ENCODE peak calls at places on chromosomes 13 and 19, in five cellular contexts. K, F, E, O and U are unnamed samples.

GRCh38 chr19:49676136-49676689 is 858 bp upstream of the PRMT1 start:
- DNase-seq in K (peak), F (no peak), E (peak), O (peak), U (peak)

GRCh38 chr13:74575729-74576125 is 441.5 kb upstream of the KLF12 start:
- DNase-seq in K (no peak), F (peak), E (peak), O (peak), U (peak)

GRCh38 chr13:35630551-35631275 is 154.2 kb upstream of the MAB21L1 start:
- DNase-seq in K (peak), F (no peak), E (peak), O (peak), U (peak)

GRCh38 chr13:114019367-114019766 is 45.5 kb upstream of the C13orf46 start:
- DNase-seq in K (no peak), F (no peak), E (no peak), O (peak), U (peak)

GRCh38 chr13:94706854-94707399 is 5.4 kb downstream of the SOX21 start:
- DNase-seq in K (no peak), F (peak), E (no peak), O (no peak), U (no peak)

GRCh38 chr13:102781591-102781990 is 8.0 kb upstream of the TEX30 start:
- DNase-seq in K (no peak), F (no peak), E (no peak), O (no peak), U (no peak)

GRCh38 chr19:7655581-7655980 is 13.3 kb upstream of the RETN start:
- DNase-seq in K (no peak), F (no peak), E (no peak), O (no peak), U (no peak)

GRCh38 chr13:21297452-21297851 is 121.0 kb downstream of the MRPL57 start:
- DNase-seq in K (no peak), F (no peak), E (peak), O (no peak), U (no peak)

GRCh38 chr19:41997121-41997850 is 3.3 kb upstream of the ATP1A3 start:
- DNase-seq in K (no peak), F (peak), E (peak), O (peak), U (peak)

GRCh38 chr13:112545866-112546265 is 42.1 kb downstream of the TUBGCP3 start:
- DNase-seq in K (peak), F (no peak), E (peak), O (no peak), U (no peak)

GRCh38 chr13:107992542-107992941 is 222.8 kb downstream of the LIG4 start:
- DNase-seq in K (no peak), F (no peak), E (no peak), O (peak), U (no peak)

GRCh38 chr19:56155124-56155687 is 14.1 kb downstream of the ZNF444 start:
- DNase-seq in K (no peak), F (no peak), E (no peak), O (peak), U (peak)

GRCh38 chr13:97434417-97435296 is 688 bp downstream of the RAP2A start:
- DNase-seq in K (no peak), F (peak), E (peak), O (no peak), U (peak)

GRCh38 chr13:46726347-46726746 is 70.6 kb downstream of the ESD start:
- DNase-seq in K (no peak), F (no peak), E (no peak), O (no peak), U (no peak)

GRCh38 chr19:43934055-43934984 is 762 bp downstream of the ZNF45 start:
- DNase-seq in K (no peak), F (no peak), E (peak), O (peak), U (no peak)

GRCh38 chr19:27647423-27647822 is 1565.5 kb downstream of the UQCRFS1 start:
- DNase-seq in K (no peak), F (no peak), E (no peak), O (no peak), U (no peak)

GRCh38 chr13:29703421-29703820 is 107.9 kb upstream of the SLC7A1 start:
- DNase-seq in K (no peak), F (no peak), E (no peak), O (no peak), U (no peak)

GRCh38 chr13:30408319-30409101 is 13.8 kb upstream of the UBE2L5 start:
- DNase-seq in K (no peak), F (peak), E (peak), O (peak), U (peak)

GRCh38 chr19:17766543-17767131 is 15.4 kb downstream of the FCHO1 start:
- DNase-seq in K (no peak), F (peak), E (peak), O (no peak), U (peak)
- TF ChIP-seq CTCF in K (peak), F (peak), E (peak), O (peak), U (peak)

DNA sequence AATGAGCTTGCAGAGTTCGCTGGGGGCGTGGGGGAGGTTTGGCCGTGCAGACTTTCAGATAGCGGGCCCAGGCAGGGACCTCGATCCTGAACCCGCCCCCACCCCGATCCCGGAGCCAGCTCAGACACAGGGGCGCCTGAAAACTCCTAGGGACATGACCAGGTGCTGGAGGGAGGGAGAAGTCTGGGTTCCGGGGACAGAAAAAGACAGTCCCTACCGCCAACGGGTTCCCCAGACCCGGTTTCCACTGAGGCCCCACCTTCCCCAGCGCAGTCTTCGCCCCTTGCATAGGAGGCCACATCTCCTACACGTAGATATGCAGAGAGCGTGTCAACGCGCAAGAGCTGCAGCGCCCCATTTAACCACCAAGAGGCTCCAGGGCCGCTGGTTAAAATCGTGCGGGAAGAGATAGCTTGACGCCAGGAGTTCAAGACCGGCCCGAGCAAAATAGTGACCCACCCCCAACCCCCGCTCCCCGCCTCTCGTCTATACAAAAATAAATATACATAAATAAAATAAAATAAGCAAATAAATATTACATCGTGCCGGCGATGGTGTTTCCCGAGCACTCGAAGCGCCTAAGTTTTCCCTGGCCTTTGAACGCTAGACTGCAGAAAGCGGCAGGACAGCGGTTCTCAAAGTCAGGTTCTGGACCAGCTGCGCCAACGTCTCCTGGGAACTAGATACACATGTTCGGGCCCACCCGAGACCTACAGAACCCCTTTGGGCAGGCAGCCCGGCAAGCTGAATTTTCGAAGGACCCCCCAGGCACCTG is 8.3 kb downstream of the CCDC8 start:
- DNase-seq in K (no peak), F (no peak), E (peak), O (peak), U (peak)
- TF ChIP-seq CTCF in K (peak), F (peak), E (peak), O (peak), U (peak)

GRCh38 chr13:24680258-24680920 is at the start of gene ATP12A:
- DNase-seq in K (no peak), F (no peak), E (no peak), O (no peak), U (peak)

GRCh38 chr13:24680921-24681585 is 845 bp downstream of the ATP12A start:
- DNase-seq in K (no peak), F (no peak), E (no peak), O (no peak), U (no peak)

GRCh38 chr13:24675806-24676570 is 4.2 kb upstream of the ATP12A start:
- DNase-seq in K (no peak), F (no peak), E (no peak), O (no peak), U (no peak)

GRCh38 chr13:24679686-24680085 is 522 bp upstream of the ATP12A start:
- DNase-seq in K (no peak), F (no peak), E (no peak), O (no peak), U (no peak)

GRCh38 chr13:24678151-24678550 is 2.1 kb upstream of the ATP12A start:
- DNase-seq in K (no peak), F (no peak), E (no peak), O (peak), U (no peak)
- TF ChIP-seq CTCF in K (no peak), F (no peak), E (no peak), O (no peak), U (no peak)

DNA sequence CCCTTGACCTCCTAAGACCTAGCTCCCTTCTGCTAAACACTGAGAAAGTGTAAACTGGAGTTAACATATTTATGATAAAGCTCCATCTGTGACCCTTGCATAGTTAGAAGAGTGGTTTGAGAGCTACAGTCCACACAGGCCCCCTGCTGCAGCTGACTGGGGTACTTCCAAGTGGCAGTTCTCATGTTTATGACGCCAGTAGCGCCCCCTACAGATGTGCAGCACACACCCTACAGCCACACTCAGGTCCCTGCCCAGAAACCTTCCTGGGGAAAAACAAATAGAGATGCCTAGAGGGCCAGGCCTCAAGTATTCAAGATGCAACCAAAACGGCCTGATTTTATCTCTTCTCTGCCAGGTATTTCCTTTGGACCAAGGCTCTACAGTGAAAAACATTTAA is 553.2 kb downstream of the EFNB2 start:
- DNase-seq in K (no peak), F (no peak), E (no peak), O (no peak), U (no peak)
- TF ChIP-seq CTCF in K (no peak), F (no peak), E (no peak), O (no peak), U (no peak)

DNA sequence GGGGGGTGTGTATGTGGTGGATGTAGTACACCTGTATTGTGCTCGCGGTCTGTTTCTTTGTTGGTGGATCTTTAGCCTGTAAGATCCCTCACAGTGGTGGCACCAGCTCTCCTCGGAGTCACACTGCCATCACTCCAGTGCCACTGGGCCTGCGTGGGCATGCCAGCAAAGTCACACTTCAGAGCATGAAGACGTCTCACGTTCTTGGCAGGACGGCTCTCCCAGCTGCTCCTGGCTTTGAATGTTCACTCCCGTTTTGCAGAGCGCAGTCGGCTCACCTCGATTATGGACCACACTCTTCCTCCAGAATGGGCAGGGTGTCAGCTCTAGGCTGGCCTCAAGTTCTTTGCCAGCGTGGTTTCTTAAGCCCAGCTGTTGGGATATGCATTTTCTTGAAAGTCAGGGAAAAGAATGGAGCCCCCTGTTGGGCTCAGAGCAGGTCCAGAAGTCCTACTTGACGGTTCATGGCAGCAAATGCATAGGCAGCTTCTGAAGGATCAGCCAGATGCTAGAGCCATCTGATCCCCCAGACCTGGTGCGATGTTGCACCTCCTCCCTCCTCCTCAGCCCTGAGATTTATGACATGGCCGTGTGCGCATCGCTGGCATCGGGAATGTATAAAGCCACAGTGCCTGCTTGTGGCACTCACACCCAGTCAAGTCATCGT is 40.4 kb upstream of the NPAS1 start:
- DNase-seq in K (no peak), F (no peak), E (no peak), O (no peak), U (peak)
- TF ChIP-seq CTCF in K (no peak), F (no peak), E (no peak), O (peak), U (no peak)

DNA sequence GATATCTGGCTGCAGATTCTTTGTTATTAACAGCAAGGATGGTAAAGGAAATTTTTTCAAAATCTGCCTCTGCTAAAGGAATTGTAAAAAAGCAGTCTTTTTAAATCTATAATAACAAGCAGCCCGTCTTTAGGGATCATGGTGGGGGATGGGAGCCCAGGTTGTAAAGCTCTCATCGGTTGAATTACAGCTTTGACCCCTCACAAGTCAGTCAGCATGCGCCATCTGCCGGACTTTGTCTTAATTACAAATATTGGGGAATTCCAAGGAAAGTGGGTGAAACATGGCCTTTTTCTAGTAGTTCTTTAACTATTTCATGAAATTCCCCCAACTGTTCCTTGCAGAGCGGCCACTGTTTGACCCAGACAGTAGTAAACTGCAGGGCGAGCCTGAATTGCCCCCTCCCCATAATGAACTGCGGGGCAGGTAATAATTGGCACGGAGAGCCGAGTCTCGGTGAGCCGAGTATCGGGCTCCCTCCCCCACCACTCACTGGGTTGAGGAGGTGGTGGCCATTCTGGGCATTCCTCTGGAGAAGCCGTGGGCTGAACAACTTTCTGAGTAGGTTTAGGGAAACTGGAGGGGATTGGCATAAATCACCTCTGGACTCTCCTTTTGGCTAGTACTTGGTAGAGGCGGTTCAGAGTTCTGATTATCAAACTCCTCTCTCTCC is 11.6 kb downstream of the ZNF578 start:
- DNase-seq in K (no peak), F (peak), E (no peak), O (peak), U (peak)
- TF ChIP-seq CTCF in K (no peak), F (peak), E (no peak), O (peak), U (peak)